ENCODE peak calls at places on chromosomes 16 and 17, in five cellular contexts. Y, R, U, D and C are unnamed samples.

GRCh38 chr17:60169921-60170817 is 20.4 kb downstream of the CA4 start:
- DNase-seq in Y (no peak), R (peak), U (peak), D (no peak), C (peak)

GRCh38 chr17:38424297-38424972 is 3.8 kb upstream of the ARHGAP23 start:
- DNase-seq in Y (no peak), R (no peak), U (no peak), D (no peak), C (no peak)

GRCh38 chr16:19804538-19805323 is 79.9 kb downstream of the GPRC5B start:
- DNase-seq in Y (no peak), R (peak), U (peak), D (no peak), C (peak)

GRCh38 chr17:2343421-2343820 is 6.1 kb downstream of the SGSM2 start:
- DNase-seq in Y (no peak), R (no peak), U (no peak), D (no peak), C (no peak)

GRCh38 chr16:1900452-1900774 is 17.8 kb downstream of the HS3ST6 start:
- DNase-seq in Y (no peak), R (peak), U (no peak), D (no peak), C (no peak)

GRCh38 chr16:50509521-50510341 is 38.5 kb upstream of the NKD1 start:
- DNase-seq in Y (peak), R (no peak), U (peak), D (peak), C (peak)

GRCh38 chr17:1379208-1379929 is 20.7 kb downstream of the YWHAE start:
- DNase-seq in Y (no peak), R (no peak), U (no peak), D (no peak), C (no peak)

GRCh38 chr17:19702231-19702641 is 14.1 kb downstream of the SLC47A2 start:
- DNase-seq in Y (no peak), R (no peak), U (no peak), D (no peak), C (no peak)

GRCh38 chr16:28596840-28597691 is at the start of gene SULT1A2:
- DNase-seq in Y (no peak), R (no peak), U (no peak), D (no peak), C (no peak)

GRCh38 chr17:2337152-2337810 is at the start of gene SGSM2:
- DNase-seq in Y (peak), R (no peak), U (peak), D (peak), C (peak)